ENCODE peak calls at places on chromosomes 16 and 17, in four cellular contexts. V, O, N and U are unnamed samples.

GRCh38 chr17:8210761-8211458 is 535 bp upstream of the AURKB start:
- DNase-seq in V (no peak), O (no peak), N (no peak), U (no peak)

GRCh38 chr17:45144199-45145034 is 3.9 kb upstream of the HEXIM1 start:
- DNase-seq in V (no peak), O (no peak), N (no peak), U (no peak)

GRCh38 chr16:68893710-68894705 is 50.7 kb downstream of the TANGO6 start:
- DNase-seq in V (peak), O (no peak), N (no peak), U (no peak)

GRCh38 chr16:12236491-12237030 is 260.0 kb downstream of the SNX29 start:
- DNase-seq in V (no peak), O (no peak), N (no peak), U (no peak)

GRCh38 chr16:12907670-12908233 is 6.4 kb downstream of the SHISA9 start:
- DNase-seq in V (no peak), O (no peak), N (no peak), U (no peak)

GRCh38 chr17:74770498-74771318 is 5.4 kb downstream of the NAT9 start:
- DNase-seq in V (peak), O (peak), N (no peak), U (no peak)

GRCh38 chr17:11031787-11032186 is 193.9 kb upstream of the PIRT start:
- DNase-seq in V (no peak), O (no peak), N (no peak), U (no peak)

GRCh38 chr17:82091264-82092066 is 6.6 kb downstream of the FASN start:
- DNase-seq in V (no peak), O (no peak), N (peak), U (peak)

GRCh38 chr17:74790206-74791066 is 14.3 kb upstream of the NAT9 start:
- DNase-seq in V (no peak), O (no peak), N (no peak), U (no peak)

GRCh38 chr16:87043273-87044030 is 273.7 kb downstream of the C16orf95 start:
- DNase-seq in V (peak), O (no peak), N (no peak), U (no peak)

GRCh38 chr17:44012391-44012790 is 2.4 kb downstream of the TMEM101 start:
- DNase-seq in V (no peak), O (no peak), N (no peak), U (no peak)

GRCh38 chr17:75350706-75351105 is 54.8 kb downstream of the GRB2 start:
- DNase-seq in V (no peak), O (no peak), N (no peak), U (no peak)

GRCh38 chr16:66944054-66944441 is 8.7 kb downstream of the CES2 start:
- DNase-seq in V (no peak), O (no peak), N (no peak), U (no peak)

GRCh38 chr17:28230011-28230410 is 89.0 kb upstream of the TMEM97 start:
- DNase-seq in V (no peak), O (no peak), N (no peak), U (no peak)

GRCh38 chr17:28227278-28228108 is 91.5 kb upstream of the TMEM97 start:
- DNase-seq in V (peak), O (peak), N (no peak), U (no peak)

GRCh38 chr17:28226563-28226962 is 92.4 kb upstream of the TMEM97 start:
- DNase-seq in V (no peak), O (no peak), N (no peak), U (no peak)

GRCh38 chr17:28228986-28229729 is 89.8 kb upstream of the TMEM97 start:
- DNase-seq in V (no peak), O (no peak), N (no peak), U (no peak)

GRCh38 chr17:28228109-28228840 is 90.7 kb upstream of the TMEM97 start:
- DNase-seq in V (no peak), O (no peak), N (no peak), U (no peak)
- TF ChIP-seq CTCF in V (peak), O (peak), N (no peak), U (no peak)

GRCh38 chr16:47928008-47928407 is 227.8 kb downstream of the ABCC12 start:
- DNase-seq in V (no peak), O (no peak), N (no peak), U (no peak)
- TF ChIP-seq CTCF in V (no peak), O (no peak), N (no peak), U (no peak)

GRCh38 chr16:2057438-2057837 is 9.7 kb downstream of the TSC2 start:
- DNase-seq in V (no peak), O (no peak), N (no peak), U (no peak)

GRCh38 chr16:2054543-2055245 is 6.9 kb downstream of the TSC2 start:
- DNase-seq in V (no peak), O (no peak), N (no peak), U (no peak)

GRCh38 chr16:2056077-2056476 is 8.3 kb downstream of the TSC2 start:
- DNase-seq in V (no peak), O (no peak), N (no peak), U (no peak)

GRCh38 chr16:2058901-2059300 is 11.1 kb downstream of the TSC2 start:
- DNase-seq in V (no peak), O (no peak), N (no peak), U (no peak)

GRCh38 chr16:2056681-2057407 is 9.1 kb downstream of the TSC2 start:
- DNase-seq in V (no peak), O (no peak), N (no peak), U (no peak)
- TF ChIP-seq CTCF in V (peak), O (peak), N (no peak), U (no peak)

GRCh38 chr17:50051082-50051576 is 4.8 kb upstream of the ITGA3 start:
- DNase-seq in V (peak), O (peak), N (no peak), U (peak)

GRCh38 chr17:50049636-50050035 is 6.3 kb upstream of the ITGA3 start:
- DNase-seq in V (no peak), O (no peak), N (no peak), U (no peak)

GRCh38 chr17:50048988-50049387 is 6.9 kb upstream of the ITGA3 start:
- DNase-seq in V (no peak), O (no peak), N (no peak), U (no peak)

GRCh38 chr17:50051606-50052005 is 4.3 kb upstream of the ITGA3 start:
- DNase-seq in V (no peak), O (no peak), N (no peak), U (peak)

GRCh38 chr17:50050431-50051032 is 5.4 kb upstream of the ITGA3 start:
- DNase-seq in V (peak), O (no peak), N (no peak), U (peak)
- TF ChIP-seq CTCF in V (no peak), O (peak), N (no peak), U (no peak)

DNA sequence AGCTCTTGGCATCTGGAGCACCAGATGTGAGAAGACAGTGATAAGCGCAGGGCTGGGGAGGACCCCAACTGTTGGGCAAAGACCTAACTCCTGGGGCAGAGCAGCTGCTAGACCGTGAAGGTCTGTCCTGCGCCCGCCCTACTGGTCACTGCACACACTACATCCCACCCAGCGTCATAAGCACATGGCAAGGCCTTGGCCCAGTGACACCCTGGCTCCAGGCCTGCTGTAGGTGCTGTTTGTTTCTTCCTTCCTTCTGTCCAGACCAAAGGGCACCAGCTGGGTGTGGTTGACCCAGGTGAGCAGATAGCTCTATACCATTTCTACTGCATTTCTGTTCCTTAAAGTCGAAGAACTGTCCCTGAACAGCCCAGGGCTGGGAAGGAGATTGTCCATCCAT is 6.4 kb downstream of the TRPV3 start:
- DNase-seq in V (no peak), O (no peak), N (no peak), U (no peak)
- TF ChIP-seq CTCF in V (no peak), O (no peak), N (no peak), U (no peak)